ENCODE peak calls at places on chromosomes 5 and 9, in seven cellular contexts. S is iPS DF 19.7, U is head of caudate nucleus, L is COR-L47, A is coronary artery, C is Right ventricle myocardium inferior, K is posterior vena cava. B is an unnamed sample.

GRCh38 chr9:91177661-91178280 is 183.9 kb downstream of the AUH start:
- DNase-seq in S (no peak), U (no peak), L (no peak), A (peak), C (no peak), K (no peak), B (no peak)

GRCh38 chr5:38330207-38330606 is 71.8 kb downstream of the EGFLAM start:
- DNase-seq in S (no peak), U (no peak), L (no peak), A (no peak), C (no peak), K (no peak), B (no peak)

GRCh38 chr9:130555061-130555460 is 24.3 kb upstream of the FUBP3 start:
- DNase-seq in S (no peak), U (no peak), L (no peak), A (no peak), C (no peak), K (no peak), B (no peak)

GRCh38 chr9:98147582-98147981 is 28.6 kb upstream of the TRIM14 start:
- DNase-seq in S (no peak), U (no peak), L (no peak), A (no peak), C (no peak), K (no peak), B (no peak)

GRCh38 chr9:72384710-72385475 is 19.9 kb upstream of the ZFAND5 start:
- DNase-seq in S (no peak), U (no peak), L (no peak), A (no peak), C (no peak), K (no peak), B (peak)

GRCh38 chr9:136529516-136530471 is 16.1 kb downstream of the NOTCH1 start:
- DNase-seq in S (no peak), U (no peak), L (no peak), A (no peak), C (no peak), K (no peak), B (no peak)

GRCh38 chr5:126339215-126339805 is 83.9 kb upstream of the GRAMD2B start:
- DNase-seq in S (no peak), U (no peak), L (peak), A (no peak), C (no peak), K (no peak), B (peak)

GRCh38 chr5:167961731-167962130 is 329.7 kb upstream of the WWC1 start:
- DNase-seq in S (no peak), U (no peak), L (no peak), A (no peak), C (no peak), K (no peak), B (no peak)

GRCh38 chr5:124330595-124330994 is 415.8 kb downstream of the ZNF608 start:
- DNase-seq in S (no peak), U (no peak), L (no peak), A (no peak), C (no peak), K (no peak), B (no peak)

GRCh38 chr9:82604947-82605656 is 457.8 kb downstream of the RASEF start:
- DNase-seq in S (no peak), U (no peak), L (no peak), A (no peak), C (no peak), K (no peak), B (peak)

GRCh38 chr9:113436753-113437515 is 26.4 kb downstream of the C9orf43 start:
- DNase-seq in S (no peak), U (no peak), L (no peak), A (no peak), C (no peak), K (no peak), B (no peak)

GRCh38 chr9:104944871-104945270 is 16.9 kb upstream of the ABCA1 start:
- DNase-seq in S (no peak), U (no peak), L (no peak), A (no peak), C (no peak), K (no peak), B (no peak)

GRCh38 chr5:157603333-157604190 is 28.0 kb upstream of the ADAM19 start:
- DNase-seq in S (no peak), U (no peak), L (no peak), A (no peak), C (no peak), K (no peak), B (no peak)

GRCh38 chr5:160199410-160199911 is 29.8 kb upstream of the FABP6 start:
- DNase-seq in S (no peak), U (peak), L (peak), A (peak), C (peak), K (peak), B (peak)

GRCh38 chr9:92723299-92723625 is 41.4 kb downstream of the BICD2 start:
- DNase-seq in S (no peak), U (peak), L (no peak), A (no peak), C (no peak), K (no peak), B (peak)

GRCh38 chr9:4099961-4100360 is 199.9 kb downstream of the GLIS3 start:
- DNase-seq in S (no peak), U (no peak), L (no peak), A (no peak), C (no peak), K (no peak), B (no peak)

GRCh38 chr9:115144706-115145105 is 26.7 kb upstream of the TNC start:
- DNase-seq in S (no peak), U (no peak), L (no peak), A (no peak), C (no peak), K (no peak), B (no peak)

B was measured in pons.